ENCODE peak calls at places on chromosomes 13 and 19, in five cellular contexts. T is ovary, E is A549, K is K562, P is tibial nerve. H is an unnamed sample. For H3K4me1, the result is how much of the 10 kb centered on the place peaks cover.

GRCh38 chr13:35785563-35786327 is 309.3 kb upstream of the MAB21L1 start:
- DNase-seq in P (no peak), T (no peak), K (no peak), E (no peak), H (no peak)

GRCh38 chr19:21117041-21117907 is 24.6 kb upstream of the ZNF431 start:
- DNase-seq in T (no peak), P (no peak), K (no peak), E (no peak), H (no peak)

GRCh38 chr13:80334582-80335260 is 6.2 kb downstream of the SPRY2 start:
- DNase-seq in T (no peak), E (no peak), P (no peak), K (no peak), H (no peak)

GRCh38 chr13:41955605-41956004 is 5.3 kb downstream of the VWA8 start:
- DNase-seq in P (no peak), E (no peak), K (no peak), T (no peak), H (no peak)

GRCh38 chr13:53048880-53049279 is 20.3 kb downstream of the OLFM4 start:
- DNase-seq in E (no peak), K (no peak), P (no peak), T (no peak), H (no peak)

GRCh38 chr19:46069841-46070341 is 29.1 kb upstream of the IGFL4 start:
- DNase-seq in T (no peak), K (no peak), E (peak), P (no peak), H (no peak)

GRCh38 chr13:74338341-74338740 is 204.1 kb upstream of the KLF12 start:
- DNase-seq in T (no peak), K (no peak), E (no peak), P (no peak), H (no peak)

GRCh38 chr13:26026211-26026610 is 25.6 kb downstream of the SHISA2 start:
- DNase-seq in K (no peak), T (no peak), E (no peak), P (no peak), H (no peak)

GRCh38 chr13:88005188-88005587 is 334.0 kb downstream of the SLITRK5 start:
- DNase-seq in K (no peak), P (no peak), E (no peak), T (no peak), H (no peak)

GRCh38 chr19:49687566-49688316 is 1.7 kb upstream of the ADM5 start:
- DNase-seq in E (no peak), K (no peak), T (peak), P (no peak), H (peak)

GRCh38 chr19:535017-535835 is 3.7 kb downstream of the CDC34 start:
- DNase-seq in T (peak), E (no peak), P (no peak), K (peak), H (peak)

GRCh38 chr13:28532226-28533048 is 37.5 kb upstream of the FLT1 start:
- DNase-seq in K (peak), T (no peak), E (no peak), P (no peak), H (peak)

GRCh38 chr13:20473139-20473538 is 52.5 kb downstream of the CRYL1 start:
- DNase-seq in E (no peak), K (no peak), T (no peak), P (no peak), H (no peak)

GRCh38 chr13:33445024-33445423 is 159.5 kb upstream of the STARD13 start:
- DNase-seq in K (no peak), T (no peak), P (no peak), E (no peak), H (no peak)

GRCh38 chr13:61188057-61188456 is 227.6 kb downstream of the PCDH20 start:
- DNase-seq in K (no peak), E (no peak), T (no peak), P (no peak), H (no peak)

GRCh38 chr19:39998511-39998910 is 1.7 kb downstream of the ZNF546 start:
- DNase-seq in E (no peak), K (no peak), T (no peak), P (no peak), H (no peak)

GRCh38 chr13:112765734-112766133 is 75.9 kb downstream of the ATP11A start:
- DNase-seq in T (no peak), K (peak), E (no peak), P (no peak), H (no peak)

GRCh38 chr19:10760268-10760944 is 42.5 kb downstream of the DNM2 start:
- DNase-seq in T (no peak), K (no peak), E (no peak), P (no peak), H (no peak)

GRCh38 chr19:35828694-35829301 is 16.2 kb upstream of the PRODH2 start:
- DNase-seq in E (peak), K (peak), T (peak), P (no peak), H (no peak)

GRCh38 chr19:55546822-55547614 is 1.7 kb upstream of the SBK3 start:
- DNase-seq in P (peak), E (peak), K (peak), T (peak), H (peak)

GRCh38 chr13:75587679-75588078 is 38.1 kb downstream of the UCHL3 start:
- DNase-seq in E (no peak), K (no peak), P (no peak), T (no peak), H (no peak)

GRCh38 chr13:113491418-113491883 is 940 bp upstream of the DCUN1D2 start:
- DNase-seq in K (peak), E (peak), T (peak), P (no peak), H (peak)

GRCh38 chr13:78334059-78334458 is 269.3 kb downstream of the POU4F1 start:
- DNase-seq in K (no peak), P (no peak), E (no peak), T (no peak), H (no peak)

GRCh38 chr13:93603043-93603442 is 376.4 kb downstream of the GPC6 start:
- DNase-seq in T (no peak), K (no peak), P (no peak), E (peak), H (no peak)

GRCh38 chr13:86445584-86446140 is 646.4 kb upstream of the SLITRK6 start:
- DNase-seq in E (peak), T (no peak), P (no peak), K (no peak), H (no peak)

GRCh38 chr19:46802152-46802551 is 13.8 kb upstream of the SLC1A5 start:
- DNase-seq in T (no peak), K (no peak), P (no peak), E (no peak), H (no peak)

GRCh38 chr19:1248454-1249297 is at the start of gene MIDN:
- DNase-seq in E (peak), K (peak), T (peak), P (no peak), H (peak)

GRCh38 chr13:30072818-30073186 is 222.4 kb upstream of the UBL3 start:
- DNase-seq in T (no peak), P (no peak), E (no peak), K (no peak), H (no peak)

GRCh38 chr13:109976206-109976997 is 190.0 kb upstream of the IRS2 start:
- DNase-seq in T (no peak), P (no peak), E (no peak), K (no peak), H (no peak)

DNA sequence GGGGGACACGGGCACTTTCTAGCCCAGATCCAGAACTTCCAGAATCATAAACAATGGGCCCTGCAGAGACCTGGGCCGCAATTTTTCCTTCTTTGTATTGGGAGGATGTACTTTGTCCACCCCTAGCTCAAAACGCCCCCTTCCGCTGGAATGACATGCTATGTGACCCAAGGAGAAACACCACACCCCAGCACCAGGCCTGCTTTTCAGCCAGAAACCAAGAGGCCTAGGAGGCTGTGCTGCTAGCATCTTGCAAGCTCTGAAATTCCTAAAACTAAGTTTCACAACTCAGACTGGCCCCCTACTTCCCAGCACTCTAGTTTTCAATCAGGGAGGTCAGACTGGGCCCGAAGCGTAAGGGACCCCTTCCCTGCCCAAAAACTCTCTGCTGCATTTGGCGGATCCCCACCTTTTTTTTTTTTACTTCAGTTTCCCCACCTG is 538 bp downstream of the LSM4 start:
- DNase-seq in T (no peak), K (peak), P (no peak), E (peak), H (peak)
- H3K4me1 ChIP-seq in T (under half), K (under half), P (half or more), E (under half), H (half or more)

GRCh38 chr19:38958301-38958700 is 17.2 kb downstream of the FBXO17 start:
- DNase-seq in T (no peak), K (no peak), E (no peak), P (no peak), H (no peak)

GRCh38 chr19:38953677-38954076 is 21.9 kb downstream of the FBXO17 start:
- DNase-seq in K (no peak), T (no peak), E (no peak), P (no peak), H (no peak)

GRCh38 chr19:38952395-38953165 is 21.8 kb downstream of the MRPS12 start:
- DNase-seq in P (no peak), T (no peak), E (peak), K (no peak), H (no peak)

GRCh38 chr19:38959618-38960017 is 15.9 kb downstream of the FBXO17 start:
- DNase-seq in P (no peak), K (no peak), E (no peak), T (no peak), H (no peak)

DNA sequence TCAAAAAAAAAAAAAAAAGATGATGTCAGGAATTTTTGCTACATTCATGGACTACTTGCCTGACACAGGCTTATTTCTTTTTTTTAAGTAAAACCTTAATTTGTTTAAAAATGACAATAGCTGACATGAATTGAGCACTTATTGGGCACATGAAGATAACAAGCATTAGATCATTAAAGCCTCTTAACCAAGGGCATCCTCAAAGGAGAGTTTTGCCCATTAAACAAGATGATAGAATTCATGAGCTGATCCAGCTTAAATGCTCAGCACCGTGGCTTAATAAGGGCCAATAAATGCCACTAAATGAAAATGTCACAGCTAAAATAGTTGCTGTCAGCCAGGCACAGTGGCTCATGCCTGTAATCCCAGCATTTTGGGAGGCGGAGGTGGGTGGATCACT is 19.3 kb downstream of the FBXO17 start:
- DNase-seq in T (no peak), P (no peak), E (no peak), K (no peak), H (no peak)
- TF ChIP-seq EP300 in T (no peak), P (no peak), E (no peak), K (no peak), H (no peak)

DNA sequence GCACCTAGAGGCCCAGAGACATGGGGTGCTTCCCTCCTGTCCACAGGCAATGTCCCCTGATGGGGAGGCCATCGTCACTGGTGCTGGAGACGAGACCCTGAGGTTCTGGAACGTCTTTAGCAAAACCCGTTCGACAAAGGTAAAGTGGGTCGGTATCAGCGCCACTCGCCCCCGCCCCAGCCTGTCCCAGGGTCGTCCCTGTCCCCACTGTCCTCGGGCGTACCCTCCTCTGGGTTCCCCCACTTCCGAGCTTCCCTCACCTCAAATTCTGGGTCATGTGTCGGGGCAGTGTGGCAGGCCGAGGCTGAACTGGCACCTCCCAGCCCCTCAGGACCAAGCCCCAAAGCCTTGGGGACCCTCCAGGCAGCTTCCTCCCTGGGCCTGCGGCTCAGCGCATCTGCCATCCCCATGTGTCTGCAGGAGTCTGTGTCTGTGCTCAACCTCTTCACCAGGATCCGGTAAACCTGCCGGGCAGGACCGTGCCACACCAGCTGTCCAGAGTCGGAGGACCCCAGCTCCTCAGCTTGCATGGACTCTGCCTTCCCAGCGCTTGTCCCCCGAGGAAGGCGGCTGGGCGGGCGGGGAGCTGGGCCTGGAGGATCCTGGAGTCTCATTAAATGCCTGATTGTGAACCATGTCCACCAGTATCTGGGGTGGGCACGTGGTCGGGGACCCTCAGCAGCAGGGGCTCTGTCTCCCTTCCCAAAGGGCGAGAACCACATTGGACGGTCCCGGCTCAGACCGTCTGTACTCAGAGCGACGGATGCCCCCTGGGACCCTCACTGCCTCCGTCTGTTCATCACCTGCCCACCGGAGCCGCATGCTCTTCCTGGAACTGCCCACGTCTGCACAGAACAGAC is 4.4 kb upstream of the TEKTIP1 start:
- DNase-seq in T (no peak), P (no peak), E (no peak), K (no peak), H (no peak)
- H3K4me1 ChIP-seq in T (under half), P (under half), E (under half), K (under half), H (under half)

GRCh38 chr13:39526499-39526898 is 76.5 kb downstream of the LHFPL6 start:
- DNase-seq in E (no peak), T (no peak), K (no peak), P (no peak), H (no peak)

GRCh38 chr13:39527961-39528720 is 74.9 kb downstream of the LHFPL6 start:
- DNase-seq in T (no peak), P (no peak), K (no peak), E (peak), H (no peak)

GRCh38 chr13:39527301-39527700 is 75.7 kb downstream of the LHFPL6 start:
- DNase-seq in P (no peak), E (no peak), K (no peak), T (no peak), H (no peak)

GRCh38 chr13:39522329-39522728 is 80.7 kb downstream of the LHFPL6 start:
- DNase-seq in T (no peak), K (no peak), E (no peak), P (no peak), H (no peak)

GRCh38 chr13:39524795-39525194 is 78.2 kb downstream of the LHFPL6 start:
- DNase-seq in E (no peak), K (no peak), T (no peak), P (no peak), H (no peak)
- TF ChIP-seq EP300 in E (no peak), K (no peak), T (no peak), P (no peak), H (no peak)